ENCODE peak calls at places on chromosomes 11 and 22, in five cellular contexts. One of them, this sample, is unnamed.

GRCh38 chr11:70378506-70379134 is 19.7 kb upstream of the CTTN start:
- DNase-seq in uterus: no peak
- DNase-seq in body of pancreas: no peak
- DNase-seq in heart left ventricle: no peak
- DNase-seq in mammary epithelial cell: no peak
- DNase-seq in this sample: no peak

GRCh38 chr11:76709259-76709658 is 38.7 kb upstream of the LRRC32 start:
- DNase-seq in uterus: no peak
- DNase-seq in body of pancreas: no peak
- DNase-seq in heart left ventricle: no peak
- DNase-seq in mammary epithelial cell: no peak
- DNase-seq in this sample: no peak

GRCh38 chr11:8056810-8057463 is 24.1 kb upstream of the TUB start:
- DNase-seq in uterus: peak; percentile 88
- DNase-seq in body of pancreas: no peak
- DNase-seq in heart left ventricle: peak; percentile 67
- DNase-seq in mammary epithelial cell: no peak
- DNase-seq in this sample: peak; percentile 60

GRCh38 chr11:126329644-126330200 is 25.8 kb upstream of the ST3GAL4 start:
- DNase-seq in uterus: no peak
- DNase-seq in body of pancreas: no peak
- DNase-seq in heart left ventricle: no peak
- DNase-seq in mammary epithelial cell: no peak
- DNase-seq in this sample: no peak

GRCh38 chr11:76237914-76238313 is 31.6 kb upstream of the WNT11 start:
- DNase-seq in uterus: no peak
- DNase-seq in body of pancreas: no peak
- DNase-seq in heart left ventricle: no peak
- DNase-seq in mammary epithelial cell: no peak
- DNase-seq in this sample: no peak

GRCh38 chr11:57728829-57729228 is 12.5 kb upstream of the SELENOH start:
- DNase-seq in uterus: no peak
- DNase-seq in body of pancreas: no peak
- DNase-seq in heart left ventricle: no peak
- DNase-seq in mammary epithelial cell: no peak
- DNase-seq in this sample: no peak

GRCh38 chr11:48088682-48089050 is 108.3 kb downstream of the PTPRJ start:
- DNase-seq in uterus: no peak
- DNase-seq in body of pancreas: no peak
- DNase-seq in heart left ventricle: no peak
- DNase-seq in mammary epithelial cell: no peak
- DNase-seq in this sample: no peak

GRCh38 chr11:29452131-29452530 is 564.7 kb downstream of the KCNA4 start:
- DNase-seq in uterus: no peak
- DNase-seq in body of pancreas: no peak
- DNase-seq in heart left ventricle: no peak
- DNase-seq in mammary epithelial cell: peak; percentile 59
- DNase-seq in this sample: no peak

GRCh38 chr11:77035041-77035440 is 843 bp downstream of the B3GNT6 start:
- DNase-seq in uterus: no peak
- DNase-seq in body of pancreas: no peak
- DNase-seq in heart left ventricle: no peak
- DNase-seq in mammary epithelial cell: no peak
- DNase-seq in this sample: no peak

GRCh38 chr11:114090976-114091375 is 31.5 kb downstream of the ZBTB16 start:
- DNase-seq in uterus: no peak
- DNase-seq in body of pancreas: no peak
- DNase-seq in heart left ventricle: no peak
- DNase-seq in mammary epithelial cell: no peak
- DNase-seq in this sample: no peak

GRCh38 chr11:133901316-133901715 is 55.5 kb downstream of the IGSF9B start:
- DNase-seq in uterus: no peak
- DNase-seq in body of pancreas: no peak
- DNase-seq in heart left ventricle: no peak
- DNase-seq in mammary epithelial cell: no peak
- DNase-seq in this sample: no peak

GRCh38 chr11:67416416-67417335 is 1.2 kb downstream of the CARNS1 start:
- DNase-seq in uterus: no peak
- DNase-seq in body of pancreas: no peak
- DNase-seq in heart left ventricle: no peak
- DNase-seq in mammary epithelial cell: no peak
- DNase-seq in this sample: no peak

GRCh38 chr11:60457576-60457975 is 1.9 kb downstream of the MS4A1 start:
- DNase-seq in uterus: no peak
- DNase-seq in body of pancreas: no peak
- DNase-seq in heart left ventricle: no peak
- DNase-seq in mammary epithelial cell: no peak
- DNase-seq in this sample: no peak

GRCh38 chr22:36221799-36222751 is 17.3 kb downstream of the APOL2 start:
- DNase-seq in uterus: peak; percentile 62
- DNase-seq in body of pancreas: peak; percentile 49
- DNase-seq in heart left ventricle: peak; percentile 41
- DNase-seq in mammary epithelial cell: peak; percentile 28
- DNase-seq in this sample: peak; percentile 39

GRCh38 chr11:95119361-95120060 is 29.9 kb downstream of the ENDOD1 start:
- DNase-seq in uterus: no peak
- DNase-seq in body of pancreas: no peak
- DNase-seq in heart left ventricle: no peak
- DNase-seq in mammary epithelial cell: peak; percentile 94
- DNase-seq in this sample: no peak

GRCh38 chr11:46521947-46522681 is 71.7 kb downstream of the AMBRA1 start:
- DNase-seq in uterus: no peak
- DNase-seq in body of pancreas: no peak
- DNase-seq in heart left ventricle: no peak
- DNase-seq in mammary epithelial cell: no peak
- DNase-seq in this sample: no peak

GRCh38 chr11:57567210-57567511 is 311 bp downstream of the UBE2L6 start:
- DNase-seq in uterus: no peak
- DNase-seq in body of pancreas: no peak
- DNase-seq in heart left ventricle: no peak
- DNase-seq in mammary epithelial cell: peak; percentile 16
- DNase-seq in this sample: no peak

GRCh38 chr11:69195819-69196218 is 40.1 kb downstream of the SMIM38 start:
- DNase-seq in uterus: no peak
- DNase-seq in body of pancreas: no peak
- DNase-seq in heart left ventricle: no peak
- DNase-seq in mammary epithelial cell: no peak
- DNase-seq in this sample: no peak

GRCh38 chr11:74701351-74701750 is 29.9 kb downstream of the CHRDL2 start:
- DNase-seq in uterus: no peak
- DNase-seq in body of pancreas: no peak
- DNase-seq in heart left ventricle: no peak
- DNase-seq in mammary epithelial cell: no peak
- DNase-seq in this sample: no peak

GRCh38 chr22:30998329-30998728 is 29.3 kb downstream of the TUG1 start:
- DNase-seq in uterus: no peak
- DNase-seq in body of pancreas: no peak
- DNase-seq in heart left ventricle: no peak
- DNase-seq in mammary epithelial cell: no peak
- DNase-seq in this sample: no peak

GRCh38 chr11:76673164-76674142 is 2.9 kb upstream of the LRRC32 start:
- DNase-seq in uterus: no peak
- DNase-seq in body of pancreas: no peak
- DNase-seq in heart left ventricle: no peak
- DNase-seq in mammary epithelial cell: no peak
- DNase-seq in this sample: peak; percentile 19

GRCh38 chr11:102293873-102294601 is 23.2 kb upstream of the BIRC3 start:
- DNase-seq in uterus: no peak
- DNase-seq in body of pancreas: no peak
- DNase-seq in heart left ventricle: no peak
- DNase-seq in mammary epithelial cell: peak; percentile 50
- DNase-seq in this sample: no peak

GRCh38 chr22:43002198-43002577 is 12.8 kb downstream of the PACSIN2 start:
- DNase-seq in uterus: no peak
- DNase-seq in body of pancreas: no peak
- DNase-seq in heart left ventricle: no peak
- DNase-seq in mammary epithelial cell: peak; percentile 81
- DNase-seq in this sample: no peak

GRCh38 chr22:43006753-43007152 is 8.2 kb downstream of the PACSIN2 start:
- DNase-seq in uterus: no peak
- DNase-seq in body of pancreas: no peak
- DNase-seq in heart left ventricle: no peak
- DNase-seq in mammary epithelial cell: no peak
- DNase-seq in this sample: no peak

GRCh38 chr22:43005106-43005505 is 9.8 kb downstream of the PACSIN2 start:
- DNase-seq in uterus: no peak
- DNase-seq in body of pancreas: no peak
- DNase-seq in heart left ventricle: no peak
- DNase-seq in mammary epithelial cell: no peak
- DNase-seq in this sample: no peak

GRCh38 chr22:43006016-43006505 is 8.9 kb downstream of the PACSIN2 start:
- DNase-seq in uterus: no peak
- DNase-seq in body of pancreas: no peak
- DNase-seq in heart left ventricle: no peak
- DNase-seq in mammary epithelial cell: no peak
- DNase-seq in this sample: no peak

GRCh38 chr22:43004362-43005035 is 10.4 kb downstream of the PACSIN2 start:
- DNase-seq in uterus: no peak
- DNase-seq in body of pancreas: no peak
- DNase-seq in heart left ventricle: no peak
- DNase-seq in mammary epithelial cell: no peak
- DNase-seq in this sample: no peak
- H3K4me1 ChIP-seq in uterus: peaks cover 9% of the 10 kb centered on the region
- H3K4me1 ChIP-seq in body of pancreas: peaks cover 97% of the 10 kb centered on the region
- H3K4me1 ChIP-seq in heart left ventricle: peaks cover 7% of the 10 kb centered on the region
- H3K4me1 ChIP-seq in mammary epithelial cell: peaks cover 65% of the 10 kb centered on the region
- H3K4me1 ChIP-seq in this sample: peaks cover 57% of the 10 kb centered on the region

DNA sequence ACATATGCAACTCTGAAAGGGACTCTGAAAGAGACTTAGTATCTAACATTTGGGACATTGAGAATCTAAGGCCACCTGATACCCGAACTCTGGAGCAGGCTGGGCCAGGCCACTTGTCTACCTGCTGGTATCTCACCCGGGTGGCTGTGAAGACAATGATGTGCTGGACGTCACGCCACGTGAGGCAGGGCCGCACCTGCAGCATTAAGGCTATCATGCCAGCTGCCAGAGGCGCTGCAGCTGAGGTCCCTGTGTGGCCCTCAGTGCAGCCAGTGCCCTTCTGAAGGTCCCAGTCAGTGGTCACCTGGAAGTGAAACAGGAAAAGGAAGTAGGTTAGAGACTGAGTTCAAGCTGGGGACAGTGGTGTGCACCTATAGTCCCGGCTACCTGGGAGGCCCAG is 12.4 kb downstream of the PCSK7 start:
- DNase-seq in uterus: no peak
- DNase-seq in body of pancreas: no peak
- DNase-seq in heart left ventricle: no peak
- DNase-seq in mammary epithelial cell: no peak
- DNase-seq in this sample: no peak
- H3K27ac ChIP-seq in uterus: peak overlapping the region; percentile 93
- H3K27ac ChIP-seq in body of pancreas: no peak overlapping the region
- H3K27ac ChIP-seq in heart left ventricle: peak overlapping the region; percentile 88
- H3K27ac ChIP-seq in mammary epithelial cell: no peak overlapping the region
- H3K27ac ChIP-seq in this sample: peak overlapping the region; percentile 86

GRCh38 chr11:63142459-63142858 is 1.6 kb downstream of the SLC22A24 start:
- DNase-seq in uterus: no peak
- DNase-seq in body of pancreas: no peak
- DNase-seq in heart left ventricle: no peak
- DNase-seq in mammary epithelial cell: no peak
- DNase-seq in this sample: no peak

GRCh38 chr11:63144121-63144520 is at the start of gene SLC22A24:
- DNase-seq in uterus: no peak
- DNase-seq in body of pancreas: no peak
- DNase-seq in heart left ventricle: no peak
- DNase-seq in mammary epithelial cell: no peak
- DNase-seq in this sample: no peak

DNA sequence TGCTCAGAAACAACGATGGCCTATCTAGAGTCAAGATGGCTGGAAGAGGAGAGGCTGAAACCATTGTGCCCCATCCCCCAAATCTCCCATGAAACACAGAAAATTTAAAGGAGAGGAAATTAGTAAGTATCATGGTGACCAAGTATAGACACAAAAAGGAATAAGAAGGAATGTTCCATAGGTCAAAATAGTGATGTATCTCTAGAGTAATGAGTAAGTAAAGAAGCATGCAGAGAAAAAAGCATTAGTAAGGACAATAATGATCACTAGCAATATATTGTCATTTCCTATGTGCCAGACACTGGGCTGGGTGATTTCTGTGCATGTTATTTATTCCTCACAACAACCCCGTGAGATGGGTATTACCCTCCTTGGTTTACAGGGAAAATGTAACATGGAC is 2.6 kb upstream of the SLC22A24 start:
- DNase-seq in uterus: no peak
- DNase-seq in body of pancreas: no peak
- DNase-seq in heart left ventricle: no peak
- DNase-seq in mammary epithelial cell: no peak
- DNase-seq in this sample: no peak
- TF ChIP-seq CTCF in uterus: no peak
- TF ChIP-seq CTCF in body of pancreas: no peak
- TF ChIP-seq CTCF in heart left ventricle: no peak
- TF ChIP-seq CTCF in mammary epithelial cell: no peak
- TF ChIP-seq CTCF in this sample: no peak

DNA sequence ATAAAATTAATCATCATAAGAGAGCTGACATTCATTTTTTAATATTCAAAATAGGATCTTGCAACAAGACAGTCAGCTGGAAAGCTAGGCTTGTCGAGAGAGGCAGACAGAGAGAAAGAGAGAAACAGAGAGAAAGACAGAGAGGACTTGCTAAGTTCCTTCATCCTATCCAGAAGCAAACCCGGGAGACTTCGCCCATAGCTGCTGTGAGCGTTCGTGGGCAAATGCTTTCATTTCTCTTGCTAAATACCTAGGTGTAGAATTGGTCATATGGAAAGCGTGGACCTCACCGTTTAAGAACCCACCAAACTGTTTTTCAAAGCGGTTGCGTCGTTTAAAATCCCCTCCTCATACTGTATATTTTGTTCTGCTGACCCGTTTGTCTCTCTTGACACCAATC is 25.3 kb upstream of the KRTAP5-6 start:
- DNase-seq in uterus: no peak
- DNase-seq in body of pancreas: no peak
- DNase-seq in heart left ventricle: no peak
- DNase-seq in mammary epithelial cell: no peak
- DNase-seq in this sample: no peak
- H3K4me1 ChIP-seq in uterus: no peaks in the 10 kb centered on the region
- H3K4me1 ChIP-seq in body of pancreas: peaks cover 6% of the 10 kb centered on the region
- H3K4me1 ChIP-seq in heart left ventricle: no peaks in the 10 kb centered on the region
- H3K4me1 ChIP-seq in mammary epithelial cell: no peaks in the 10 kb centered on the region
- H3K4me1 ChIP-seq in this sample: no peaks in the 10 kb centered on the region